ENCODE peak calls at places on chromosome 18, in eight cellular contexts. C is BJ, Y is coronary artery, A is astrocyte, T is heart left ventricle, G is Panc1, Z is pancreas, D is fibroblast of lung. W is an unnamed sample.

GRCh38 chr18:57433492-57434176 is 1.5 kb upstream of the ONECUT2 start:
- DNase-seq in C (no peak), G (no peak), D (no peak), T (no peak), Y (no peak), A (no peak), Z (no peak), W (no peak)

GRCh38 chr18:55243852-55244251 is 284.6 kb upstream of the CCDC68 start:
- DNase-seq in C (no peak), A (peak), D (peak), G (no peak), T (peak), Y (no peak), Z (no peak), W (no peak)

GRCh38 chr18:31042068-31042390 is 513 bp downstream of the DSC3 start:
- DNase-seq in D (no peak), A (no peak), G (no peak), C (no peak), Y (no peak), Z (no peak), T (no peak), W (no peak)

GRCh38 chr18:51953521-51953920 is 386.5 kb upstream of the DCC start:
- DNase-seq in G (no peak), C (no peak), Z (no peak), D (no peak), Y (no peak), A (no peak), T (no peak), W (no peak)

GRCh38 chr18:6396276-6396675 is 18.4 kb downstream of the L3MBTL4 start:
- DNase-seq in C (no peak), D (no peak), A (no peak), G (no peak), Z (no peak), Y (no peak), T (no peak), W (no peak)

GRCh38 chr18:79921984-79922965 is 29.2 kb downstream of the SLC66A2 start:
- DNase-seq in G (no peak), Z (peak), A (no peak), C (no peak), D (no peak), Y (peak), T (no peak), W (no peak)

GRCh38 chr18:34928068-34928753 is 113.0 kb upstream of the MAPRE2 start:
- DNase-seq in C (no peak), G (no peak), A (no peak), D (no peak), T (no peak), Z (no peak), Y (no peak), W (no peak)

GRCh38 chr18:26307161-26307773 is 81.0 kb downstream of the TAF4B start:
- DNase-seq in C (no peak), Y (no peak), D (peak), T (no peak), Z (no peak), G (peak), A (peak), W (peak)

GRCh38 chr18:57122906-57123510 is 23.9 kb upstream of the BOD1L2 start:
- DNase-seq in C (no peak), G (no peak), D (no peak), T (no peak), Z (no peak), Y (no peak), A (no peak), W (no peak)

GRCh38 chr18:77560334-77560970 is 310.8 kb downstream of the GALR1 start:
- DNase-seq in G (peak), Z (no peak), A (no peak), T (no peak), D (no peak), Y (no peak), C (no peak), W (no peak)

GRCh38 chr18:76658627-76659026 is 163.6 kb upstream of the ZNF516 start:
- DNase-seq in Z (no peak), T (no peak), D (peak), C (no peak), Y (no peak), G (no peak), A (no peak), W (no peak)

GRCh38 chr18:52700757-52701156 is 360.8 kb downstream of the DCC start:
- DNase-seq in D (no peak), A (no peak), Z (no peak), G (no peak), C (no peak), T (no peak), Y (no peak), W (no peak)

GRCh38 chr18:33212363-33212762 is 228.2 kb downstream of the CCDC178 start:
- DNase-seq in D (peak), G (no peak), Z (no peak), Y (no peak), C (no peak), A (no peak), T (no peak), W (peak)

GRCh38 chr18:35267809-35268208 is 22.2 kb downstream of the ZSCAN30 start:
- DNase-seq in T (no peak), C (no peak), Z (peak), A (no peak), Y (no peak), G (no peak), D (no peak), W (no peak)

GRCh38 chr18:26624443-26624842 is 76.1 kb upstream of the KCTD1 start:
- DNase-seq in G (no peak), Y (no peak), T (no peak), A (no peak), D (no peak), Z (no peak), C (no peak), W (no peak)

GRCh38 chr18:45562567-45563479 is 52.5 kb upstream of the SLC14A2 start:
- DNase-seq in Z (no peak), Y (no peak), T (peak), C (no peak), D (no peak), G (no peak), A (no peak), W (no peak)

GRCh38 chr18:77220726-77221125 is 28.9 kb upstream of the GALR1 start:
- DNase-seq in Z (no peak), C (no peak), D (no peak), G (no peak), Y (no peak), A (no peak), T (no peak), W (no peak)

GRCh38 chr18:13563390-13563805 is 163.0 kb downstream of the FAM210A start:
- DNase-seq in Z (no peak), C (no peak), G (no peak), D (no peak), T (no peak), A (no peak), Y (no peak), W (no peak)

GRCh38 chr18:595571-595970 is 1.2 kb upstream of the CLUL1 start:
- DNase-seq in T (no peak), Z (no peak), C (no peak), G (no peak), Y (no peak), A (no peak), D (no peak), W (no peak)

GRCh38 chr18:934518-935123 is 29.9 kb downstream of the ADCYAP1 start:
- DNase-seq in Y (no peak), T (no peak), C (no peak), Z (no peak), D (no peak), G (no peak), A (no peak), W (no peak)

GRCh38 chr18:50849448-50849847 is 29.5 kb upstream of the ME2 start:
- DNase-seq in C (no peak), T (no peak), D (peak), G (no peak), A (peak), Y (no peak), Z (no peak), W (no peak)
- TF ChIP-seq CTCF in C (no peak), T (no peak), D (no peak), G (no peak), A (no peak), Y (no peak), Z (no peak), W (no peak)

GRCh38 chr18:70372450-70373061 is 83.7 kb downstream of the SOCS6 start:
- DNase-seq in C (no peak), G (no peak), Y (no peak), T (no peak), D (no peak), Z (no peak), A (no peak), W (no peak)

GRCh38 chr18:70371908-70372307 is 83.1 kb downstream of the SOCS6 start:
- DNase-seq in D (no peak), Z (no peak), C (no peak), Y (no peak), G (no peak), A (no peak), T (no peak), W (no peak)

GRCh38 chr18:70371085-70371735 is 82.4 kb downstream of the SOCS6 start:
- DNase-seq in Z (no peak), G (no peak), T (no peak), A (no peak), Y (no peak), C (no peak), D (no peak), W (no peak)

GRCh38 chr18:70374154-70374553 is 85.3 kb downstream of the SOCS6 start:
- DNase-seq in A (peak), T (no peak), G (no peak), Z (no peak), C (peak), D (peak), Y (no peak), W (no peak)

GRCh38 chr18:70373062-70373519 is 84.2 kb downstream of the SOCS6 start:
- DNase-seq in G (peak), Y (no peak), A (peak), T (no peak), C (peak), D (peak), Z (no peak), W (no peak)
- H3K4me3 ChIP-seq in G (no peak), Y (no peak), A (no peak), T (no peak), C (no peak), D (no peak), Z (no peak), W (no peak)

DNA sequence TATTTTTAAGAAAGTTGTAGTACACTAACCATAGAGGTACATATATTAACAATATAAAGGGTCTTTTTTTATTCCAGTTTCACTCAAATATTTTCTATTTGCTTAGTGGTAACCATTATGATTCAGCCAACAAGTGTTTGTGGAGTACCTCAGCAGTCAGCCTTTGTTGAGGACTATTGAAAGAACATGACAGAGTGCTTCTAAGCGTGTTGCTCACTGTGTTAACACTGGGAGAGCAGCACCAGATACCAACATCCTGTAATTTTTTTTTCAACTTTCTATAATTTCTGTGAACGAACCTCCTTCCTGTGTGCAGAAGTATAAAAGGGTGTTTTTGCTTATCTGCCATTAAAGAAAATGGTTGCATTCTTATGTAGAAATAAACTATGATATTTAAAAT is 239.0 kb downstream of the PHLPP1 start:
- DNase-seq in D (peak), Z (no peak), A (peak), G (no peak), Y (no peak), T (no peak), C (no peak), W (no peak)
- TF ChIP-seq CTCF in D (no peak), Z (no peak), A (no peak), G (no peak), Y (no peak), T (no peak), C (no peak), W (no peak)

GRCh38 chr18:74949611-74950010 is 259.3 kb downstream of the PTGR3 start:
- DNase-seq in Y (no peak), G (no peak), D (peak), A (peak), T (no peak), C (no peak), Z (no peak), W (no peak)

GRCh38 chr18:74950479-74950878 is 258.5 kb downstream of the PTGR3 start:
- DNase-seq in Y (no peak), G (peak), D (no peak), A (peak), Z (no peak), C (no peak), T (no peak), W (no peak)

GRCh38 chr18:74947417-74947816 is 261.5 kb downstream of the PTGR3 start:
- DNase-seq in A (no peak), Y (no peak), G (no peak), Z (no peak), C (no peak), T (no peak), D (no peak), W (no peak)

GRCh38 chr18:74947875-74948274 is 261.1 kb downstream of the PTGR3 start:
- DNase-seq in Y (no peak), G (no peak), T (no peak), A (no peak), Z (no peak), D (no peak), C (no peak), W (no peak)

DNA sequence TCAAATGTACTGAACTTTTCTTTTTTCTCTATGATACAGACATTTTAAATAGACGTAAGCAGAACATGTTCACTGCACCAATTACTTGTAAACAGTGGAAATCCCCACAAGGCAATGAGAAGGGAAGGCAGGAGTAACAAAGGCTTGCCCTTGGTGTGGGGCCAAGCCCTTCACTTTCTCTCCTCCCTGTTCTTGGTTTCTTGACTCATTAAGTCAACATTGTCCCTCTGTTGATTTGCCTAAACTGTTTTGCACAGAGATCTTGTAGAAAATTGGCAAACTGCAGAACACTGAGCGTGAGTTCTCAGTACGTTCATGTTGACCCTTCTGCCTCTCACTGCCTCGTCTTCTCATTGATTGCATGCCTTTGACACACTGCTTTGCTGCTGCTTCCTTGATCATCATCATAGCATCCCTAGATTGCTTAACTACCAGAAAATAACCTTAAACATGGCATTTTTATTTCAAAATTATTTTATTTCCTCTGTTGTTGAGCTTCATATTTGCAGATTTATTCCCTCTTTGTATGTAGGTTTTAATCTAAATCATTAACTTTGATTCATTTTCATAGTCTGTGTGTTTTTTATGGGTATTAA is 257.7 kb downstream of the PTGR3 start:
- DNase-seq in A (peak), Y (no peak), C (peak), G (peak), T (peak), Z (no peak), D (peak), W (peak)
- H3K4me3 ChIP-seq in A (no peak), Y (no peak), C (no peak), G (no peak), T (no peak), Z (no peak), D (no peak), W (no peak)

W was measured in LNCaP clone FGC.